ENCODE peak calls at places on chromosomes 7 and 10, in five cellular contexts. D is ACHN; H is posterior vena cava; U is stimulated activated CD4-positive, alpha-beta T cell treated with anti-CD3 and anti-CD28 coated beads, Interleukin-1b, Interleukin-23, amount 100 ng/mL, for 1 hour; V is hypothalamus. W is an unnamed sample.

GRCh38 chr10:49741108-49741995 is 20.8 kb downstream of the OGDHL start:
- DNase-seq in D (peak), H (no peak), U (no peak), V (no peak), W (no peak)

GRCh38 chr7:119271147-119271779 is 1001.7 kb upstream of the KCND2 start:
- DNase-seq in D (no peak), H (no peak), U (no peak), V (no peak), W (no peak)

GRCh38 chr7:26060713-26061339 is 91.2 kb upstream of the NFE2L3 start:
- DNase-seq in D (no peak), H (no peak), U (no peak), V (no peak), W (no peak)

GRCh38 chr10:118754132-118754555 is 626 bp downstream of the CACUL1 start:
- DNase-seq in D (peak), H (peak), U (peak), V (peak), W (no peak)

GRCh38 chr7:35747611-35748010 is 52.7 kb upstream of the HERPUD2 start:
- DNase-seq in D (no peak), H (no peak), U (no peak), V (no peak), W (no peak)

GRCh38 chr7:72753781-72754180 is 74.2 kb downstream of the TYW1B start:
- DNase-seq in D (no peak), H (no peak), U (no peak), V (no peak), W (no peak)

GRCh38 chr10:3542185-3542611 is 242.8 kb downstream of the KLF6 start:
- DNase-seq in D (no peak), H (peak), U (no peak), V (no peak), W (no peak)

GRCh38 chr10:98474628-98475027 is 27.9 kb upstream of the HPS1 start:
- DNase-seq in D (no peak), H (no peak), U (no peak), V (no peak), W (no peak)

GRCh38 chr10:104099274-104099673 is 13.6 kb upstream of the COL17A1 start:
- DNase-seq in D (no peak), H (no peak), U (no peak), V (no peak), W (no peak)

GRCh38 chr7:17651296-17651695 is 289.0 kb downstream of the SNX13 start:
- DNase-seq in D (no peak), H (no peak), U (no peak), V (no peak), W (no peak)

GRCh38 chr7:7100432-7100849 is 81.9 kb upstream of the C1GALT1 start:
- DNase-seq in D (no peak), H (no peak), U (no peak), V (no peak), W (no peak)

GRCh38 chr10:88401671-88402347 is 181.3 kb downstream of the RNLS start:
- DNase-seq in D (peak), H (no peak), U (no peak), V (no peak), W (no peak)

GRCh38 chr10:117107280-117107679 is 30.8 kb downstream of the VAX1 start:
- DNase-seq in D (no peak), H (no peak), U (no peak), V (no peak), W (no peak)

GRCh38 chr10:98446121-98446655 is 547 bp downstream of the HPS1 start:
- DNase-seq in D (no peak), H (peak), U (no peak), V (peak), W (peak)

GRCh38 chr10:130728531-130729215 is 582.8 kb downstream of the TCERG1L start:
- DNase-seq in D (no peak), H (peak), U (no peak), V (no peak), W (no peak)

GRCh38 chr10:68423522-68423921 is 16.4 kb upstream of the RUFY2 start:
- DNase-seq in D (no peak), H (no peak), U (no peak), V (no peak), W (no peak)

GRCh38 chr10:62858364-62858763 is 42.2 kb upstream of the EGR2 start:
- DNase-seq in D (no peak), H (no peak), U (no peak), V (no peak), W (no peak)

GRCh38 chr10:84008878-84009277 is 130.4 kb upstream of the GHITM start:
- DNase-seq in D (peak), H (no peak), U (no peak), V (no peak), W (no peak)

GRCh38 chr7:91883676-91884362 is 3.3 kb upstream of the MTERF1 start:
- DNase-seq in D (no peak), H (no peak), U (no peak), V (no peak), W (no peak)

GRCh38 chr7:130894146-130895005 is 160.4 kb upstream of the KLF14 start:
- DNase-seq in D (peak), H (no peak), U (no peak), V (peak), W (no peak)

GRCh38 chr7:27225005-27225934 is 17.3 kb upstream of the EVX1 start:
- DNase-seq in D (no peak), H (peak), U (no peak), V (no peak), W (no peak)

GRCh38 chr10:24299587-24300258 is 90.8 kb downstream of the KIAA1217 start:
- DNase-seq in D (peak), H (no peak), U (no peak), V (no peak), W (no peak)

GRCh38 chr10:24858244-24858907 is 94.0 kb downstream of the PRTFDC1 start:
- DNase-seq in D (no peak), H (no peak), U (no peak), V (no peak), W (no peak)

W was measured in activated CD4-positive, CD25-positive, alpha-beta regulatory T cell.